ENCODE peak calls at places on chromosomes 11 and 22, in seven cellular contexts. One of them, this sample, is unnamed.

GRCh38 chr22:41361716-41362310 is 19.9 kb upstream of the TEF start:
- DNase-seq in H9: no peak
- DNase-seq in mesendoderm: no peak
- DNase-seq in IMR-90: peak; percentile 50
- DNase-seq in neuronal stem cell: no peak
- DNase-seq in mesenchymal stem cell: no peak
- DNase-seq in H1: no peak
- DNase-seq in this sample: no peak

GRCh38 chr11:16603245-16603644 is 135.2 kb upstream of the C11orf58 start:
- DNase-seq in H1: no peak
- DNase-seq in IMR-90: no peak
- DNase-seq in mesenchymal stem cell: peak; percentile 18
- DNase-seq in neuronal stem cell: no peak
- DNase-seq in mesendoderm: peak; percentile 50
- DNase-seq in H9: peak; percentile 31
- DNase-seq in this sample: no peak

GRCh38 chr11:19777032-19777341 is 64.3 kb downstream of the NAV2 start:
- DNase-seq in H9: peak; percentile 42
- DNase-seq in neuronal stem cell: no peak
- DNase-seq in IMR-90: no peak
- DNase-seq in mesendoderm: no peak
- DNase-seq in mesenchymal stem cell: no peak
- DNase-seq in H1: peak; percentile 61
- DNase-seq in this sample: no peak

GRCh38 chr22:35092146-35092805 is 26.3 kb downstream of the ISX start:
- DNase-seq in neuronal stem cell: no peak
- DNase-seq in mesendoderm: no peak
- DNase-seq in H1: no peak
- DNase-seq in mesenchymal stem cell: no peak
- DNase-seq in IMR-90: no peak
- DNase-seq in H9: no peak
- DNase-seq in this sample: no peak

GRCh38 chr11:36741515-36741914 is 143.5 kb upstream of the RAG2 start:
- DNase-seq in IMR-90: no peak
- DNase-seq in neuronal stem cell: no peak
- DNase-seq in H9: no peak
- DNase-seq in mesenchymal stem cell: no peak
- DNase-seq in H1: no peak
- DNase-seq in mesendoderm: no peak
- DNase-seq in this sample: no peak

GRCh38 chr11:44189986-44190882 is 94.8 kb downstream of the EXT2 start:
- DNase-seq in mesenchymal stem cell: no peak
- DNase-seq in neuronal stem cell: no peak
- DNase-seq in H1: no peak
- DNase-seq in mesendoderm: no peak
- DNase-seq in IMR-90: no peak
- DNase-seq in H9: no peak
- DNase-seq in this sample: peak; percentile 32

GRCh38 chr22:17266261-17266971 is 47.2 kb upstream of the ADA2 start:
- DNase-seq in mesendoderm: peak; percentile 98
- DNase-seq in H1: peak; percentile 71
- DNase-seq in H9: peak; percentile 89
- DNase-seq in IMR-90: no peak
- DNase-seq in neuronal stem cell: peak; percentile 83
- DNase-seq in mesenchymal stem cell: peak; percentile 2
- DNase-seq in this sample: no peak

GRCh38 chr11:69799582-69799981 is 19.6 kb downstream of the FGF3 start:
- DNase-seq in mesenchymal stem cell: peak; percentile 36
- DNase-seq in mesendoderm: peak; percentile 88
- DNase-seq in H1: no peak
- DNase-seq in IMR-90: peak; percentile 7
- DNase-seq in H9: peak; percentile 62
- DNase-seq in neuronal stem cell: no peak
- DNase-seq in this sample: peak; percentile 52

GRCh38 chr11:85170184-85170583 is 457.0 kb downstream of the DLG2 start:
- DNase-seq in mesendoderm: peak; percentile 78
- DNase-seq in IMR-90: peak; percentile 43
- DNase-seq in H9: no peak
- DNase-seq in mesenchymal stem cell: peak; percentile 8
- DNase-seq in neuronal stem cell: no peak
- DNase-seq in H1: no peak
- DNase-seq in this sample: peak; percentile 51

GRCh38 chr11:119491753-119492455 is 68.9 kb upstream of the THY1 start:
- DNase-seq in H9: no peak
- DNase-seq in mesendoderm: peak; percentile 62
- DNase-seq in neuronal stem cell: no peak
- DNase-seq in mesenchymal stem cell: peak; percentile 17
- DNase-seq in IMR-90: peak; percentile 12
- DNase-seq in H1: no peak
- DNase-seq in this sample: no peak

GRCh38 chr11:93169950-93170561 is 27.7 kb downstream of the SLC36A4 start:
- DNase-seq in IMR-90: peak; percentile 62
- DNase-seq in mesenchymal stem cell: peak; percentile 39
- DNase-seq in H9: no peak
- DNase-seq in H1: no peak
- DNase-seq in mesendoderm: peak; percentile 55
- DNase-seq in neuronal stem cell: no peak
- DNase-seq in this sample: no peak

GRCh38 chr11:128837627-128838026 is 29.5 kb downstream of the KCNJ1 start:
- DNase-seq in H1: no peak
- DNase-seq in H9: no peak
- DNase-seq in IMR-90: no peak
- DNase-seq in neuronal stem cell: no peak
- DNase-seq in mesenchymal stem cell: no peak
- DNase-seq in mesendoderm: no peak
- DNase-seq in this sample: no peak

GRCh38 chr11:288328-289144 is at the start of gene PGGHG:
- DNase-seq in H9: peak; percentile 33
- DNase-seq in neuronal stem cell: no peak
- DNase-seq in mesendoderm: no peak
- DNase-seq in H1: peak; percentile 75
- DNase-seq in mesenchymal stem cell: peak; percentile 56
- DNase-seq in IMR-90: no peak
- DNase-seq in this sample: peak; percentile 79

GRCh38 chr11:129856036-129856435 is 39.3 kb downstream of the NFRKB start:
- DNase-seq in H1: no peak
- DNase-seq in mesenchymal stem cell: no peak
- DNase-seq in H9: no peak
- DNase-seq in mesendoderm: no peak
- DNase-seq in IMR-90: no peak
- DNase-seq in neuronal stem cell: no peak
- DNase-seq in this sample: peak; percentile 56

GRCh38 chr11:65423516-65424199 is 1.1 kb downstream of the NEAT1 start:
- DNase-seq in H9: no peak
- DNase-seq in neuronal stem cell: no peak
- DNase-seq in IMR-90: peak; percentile 32
- DNase-seq in H1: no peak
- DNase-seq in mesendoderm: no peak
- DNase-seq in mesenchymal stem cell: no peak
- DNase-seq in this sample: no peak

GRCh38 chr22:19579113-19579811 is 55.1 kb upstream of the CLDN5 start:
- DNase-seq in H1: no peak
- DNase-seq in mesenchymal stem cell: no peak
- DNase-seq in neuronal stem cell: no peak
- DNase-seq in IMR-90: no peak
- DNase-seq in H9: no peak
- DNase-seq in mesendoderm: peak; percentile 35
- DNase-seq in this sample: no peak

GRCh38 chr11:130145975-130146776 is 13.4 kb upstream of the ST14 start:
- DNase-seq in H1: peak; percentile 85
- DNase-seq in mesendoderm: peak; percentile 95
- DNase-seq in IMR-90: no peak
- DNase-seq in neuronal stem cell: no peak
- DNase-seq in H9: peak; percentile 99
- DNase-seq in mesenchymal stem cell: no peak
- DNase-seq in this sample: peak; percentile 96

GRCh38 chr11:111422494-111423249 is 43.6 kb upstream of the POU2AF1 start:
- DNase-seq in mesendoderm: peak; percentile 90
- DNase-seq in mesenchymal stem cell: peak; percentile 33
- DNase-seq in H9: peak; percentile 88
- DNase-seq in neuronal stem cell: peak; percentile 61
- DNase-seq in H1: peak; percentile 87
- DNase-seq in IMR-90: peak; percentile 26
- DNase-seq in this sample: peak; percentile 55

GRCh38 chr11:71245601-71246391 is 6.6 kb downstream of the SHANK2 start:
- DNase-seq in neuronal stem cell: no peak
- DNase-seq in IMR-90: no peak
- DNase-seq in H1: peak; percentile 73
- DNase-seq in H9: peak; percentile 69
- DNase-seq in mesenchymal stem cell: no peak
- DNase-seq in mesendoderm: peak; percentile 70
- DNase-seq in this sample: peak; percentile 66

GRCh38 chr22:48318575-48319320 is 1508.9 kb downstream of the BRD1 start:
- DNase-seq in H9: no peak
- DNase-seq in mesendoderm: no peak
- DNase-seq in H1: no peak
- DNase-seq in neuronal stem cell: no peak
- DNase-seq in mesenchymal stem cell: no peak
- DNase-seq in IMR-90: no peak
- DNase-seq in this sample: no peak

GRCh38 chr22:48315415-48316244 is 1512.0 kb downstream of the BRD1 start:
- DNase-seq in H1: no peak
- DNase-seq in IMR-90: no peak
- DNase-seq in mesendoderm: no peak
- DNase-seq in mesenchymal stem cell: no peak
- DNase-seq in neuronal stem cell: no peak
- DNase-seq in H9: peak; percentile 30
- DNase-seq in this sample: no peak

GRCh38 chr22:48316876-48317250 is 1510.8 kb downstream of the BRD1 start:
- DNase-seq in mesenchymal stem cell: no peak
- DNase-seq in IMR-90: no peak
- DNase-seq in H9: peak; percentile 14
- DNase-seq in mesendoderm: no peak
- DNase-seq in H1: peak; percentile 33
- DNase-seq in neuronal stem cell: no peak
- DNase-seq in this sample: no peak

GRCh38 chr22:48318173-48318572 is 1509.5 kb downstream of the BRD1 start:
- DNase-seq in mesenchymal stem cell: no peak
- DNase-seq in H1: no peak
- DNase-seq in IMR-90: no peak
- DNase-seq in neuronal stem cell: no peak
- DNase-seq in mesendoderm: no peak
- DNase-seq in H9: no peak
- DNase-seq in this sample: no peak

DNA sequence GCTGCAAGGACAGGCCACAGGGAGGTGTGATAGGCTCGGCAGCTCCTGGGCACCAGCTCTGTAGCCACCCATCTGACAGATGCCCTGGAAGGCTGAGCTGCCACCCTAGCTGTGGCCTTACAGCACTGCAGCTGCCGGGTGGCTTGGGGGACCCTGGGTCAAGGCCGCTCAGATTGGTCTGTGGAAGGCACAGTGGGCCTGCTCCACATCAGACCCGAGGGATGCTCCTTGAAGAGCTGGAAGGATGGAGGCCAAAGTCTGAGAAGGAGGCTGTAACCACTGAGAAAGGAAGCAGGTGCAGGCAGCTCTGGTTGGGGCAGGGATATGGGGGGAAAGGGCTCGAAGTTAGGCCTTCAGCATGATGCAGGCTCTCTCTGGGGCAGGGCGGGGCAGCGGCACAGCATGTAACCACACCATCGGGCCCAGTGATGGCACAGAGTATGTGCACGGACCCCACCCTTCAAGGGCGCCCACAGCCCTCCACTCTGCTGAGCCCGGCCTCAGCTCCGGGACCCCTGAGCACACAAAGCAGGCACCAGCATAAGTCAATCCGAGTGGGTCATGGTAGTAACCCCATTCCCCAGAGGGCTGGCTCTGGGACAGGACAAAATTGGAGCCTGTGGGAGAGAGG is 1511.3 kb downstream of the BRD1 start:
- DNase-seq in mesendoderm: no peak
- DNase-seq in neuronal stem cell: no peak
- DNase-seq in IMR-90: no peak
- DNase-seq in H9: peak; percentile 20
- DNase-seq in mesenchymal stem cell: no peak
- DNase-seq in H1: no peak
- DNase-seq in this sample: no peak
- H2BK5ac ChIP-seq in mesendoderm: no peak overlapping the region
- H2BK5ac ChIP-seq in neuronal stem cell: no peak overlapping the region
- H2BK5ac ChIP-seq in IMR-90: no peak overlapping the region
- H2BK5ac ChIP-seq in H9: no peak overlapping the region
- H2BK5ac ChIP-seq in mesenchymal stem cell: no peak overlapping the region
- H2BK5ac ChIP-seq in H1: no peak overlapping the region
- H2BK5ac ChIP-seq in this sample: no peak overlapping the region

DNA sequence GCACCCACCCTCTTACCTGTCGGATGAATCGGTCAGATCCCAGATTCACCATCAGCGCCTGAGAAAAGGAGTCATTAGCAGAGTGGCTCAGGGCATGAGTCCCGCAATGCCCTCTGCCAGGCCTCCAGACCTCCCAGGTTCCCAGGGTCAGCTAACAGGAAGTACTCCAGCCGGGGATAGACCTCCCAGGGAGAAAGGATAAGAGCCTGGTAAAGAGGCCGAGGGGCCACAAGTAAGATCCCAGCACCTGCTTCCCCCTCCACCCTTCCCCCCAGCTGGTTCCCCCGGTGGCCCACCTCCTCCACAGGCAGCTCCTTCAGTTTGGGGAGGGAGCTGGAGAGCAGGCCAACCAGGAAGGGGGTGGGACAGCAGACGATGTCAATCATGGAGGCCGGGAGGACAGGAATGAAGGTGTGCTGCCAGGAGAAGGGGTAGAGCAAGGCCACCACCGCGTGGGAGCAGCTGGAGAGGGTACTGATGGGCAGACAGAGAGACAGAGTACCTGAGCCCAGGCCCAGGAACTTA is 16.4 kb downstream of the RPL27A start:
- DNase-seq in mesenchymal stem cell: no peak
- DNase-seq in neuronal stem cell: no peak
- DNase-seq in mesendoderm: peak; percentile 92
- DNase-seq in H1: peak; percentile 66
- DNase-seq in H9: peak; percentile 93
- DNase-seq in IMR-90: no peak
- DNase-seq in this sample: no peak
- H2BK5ac ChIP-seq in mesenchymal stem cell: no peak overlapping the region
- H2BK5ac ChIP-seq in neuronal stem cell: no peak overlapping the region
- H2BK5ac ChIP-seq in mesendoderm: peak overlapping the region; percentile 89
- H2BK5ac ChIP-seq in H1: peak overlapping the region; percentile 94
- H2BK5ac ChIP-seq in H9: no peak overlapping the region
- H2BK5ac ChIP-seq in IMR-90: no peak overlapping the region
- H2BK5ac ChIP-seq in this sample: no peak overlapping the region

GRCh38 chr22:43260818-43261217 is 73.9 kb upstream of the TTLL12 start:
- DNase-seq in mesenchymal stem cell: peak; percentile 76
- DNase-seq in mesendoderm: no peak
- DNase-seq in H1: no peak
- DNase-seq in H9: no peak
- DNase-seq in neuronal stem cell: no peak
- DNase-seq in IMR-90: peak; percentile 18
- DNase-seq in this sample: no peak
- H2BK5ac ChIP-seq in mesenchymal stem cell: no peak overlapping the region
- H2BK5ac ChIP-seq in mesendoderm: no peak overlapping the region
- H2BK5ac ChIP-seq in H1: no peak overlapping the region
- H2BK5ac ChIP-seq in H9: no peak overlapping the region
- H2BK5ac ChIP-seq in neuronal stem cell: no peak overlapping the region
- H2BK5ac ChIP-seq in IMR-90: no peak overlapping the region
- H2BK5ac ChIP-seq in this sample: no peak overlapping the region

DNA sequence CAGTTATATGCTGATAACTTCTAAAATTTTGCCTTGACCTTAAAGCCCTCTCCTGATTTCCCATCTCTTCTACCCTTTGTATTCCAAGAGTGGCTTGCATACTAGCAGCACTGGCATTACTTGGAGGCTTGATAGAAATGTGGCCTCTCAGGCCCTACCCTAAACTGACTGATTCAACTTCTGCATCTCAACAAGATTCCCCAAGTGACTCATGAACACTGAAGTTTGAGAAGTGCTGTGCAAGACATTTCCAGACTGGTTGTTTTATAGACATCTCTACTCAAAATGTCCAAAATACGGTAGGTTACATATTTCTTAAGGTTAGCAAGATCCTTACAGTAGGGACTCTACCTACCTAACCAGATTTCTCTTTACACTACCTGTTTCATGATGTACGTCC is 48.6 kb downstream of the SESN3 start:
- DNase-seq in mesendoderm: no peak
- DNase-seq in neuronal stem cell: no peak
- DNase-seq in mesenchymal stem cell: no peak
- DNase-seq in H9: no peak
- DNase-seq in IMR-90: no peak
- DNase-seq in H1: no peak
- DNase-seq in this sample: no peak
- H2BK5ac ChIP-seq in mesendoderm: no peak overlapping the region
- H2BK5ac ChIP-seq in neuronal stem cell: no peak overlapping the region
- H2BK5ac ChIP-seq in mesenchymal stem cell: no peak overlapping the region
- H2BK5ac ChIP-seq in H9: no peak overlapping the region
- H2BK5ac ChIP-seq in IMR-90: no peak overlapping the region
- H2BK5ac ChIP-seq in H1: no peak overlapping the region
- H2BK5ac ChIP-seq in this sample: no peak overlapping the region